ENCODE peak calls at places on chromosomes 4 and X, in seven cellular contexts. F is CD8-positive, alpha-beta T cell; E is lower leg skin; S is psoas muscle; R is right cardiac atrium; Y is dorsolateral prefrontal cortex; D is colonic mucosa. M is an unnamed sample.

GRCh38 chrX:154039577-154039976 is 19.9 kb upstream of the IRAK1 start:
- DNase-seq in S (no peak), R (no peak), E (no peak), Y (no peak), F (no peak), D (no peak), M (no peak)

GRCh38 chrX:144566592-144566991 is 680.7 kb upstream of the SPANXN1 start:
- DNase-seq in D (no peak), R (no peak), S (no peak), E (no peak), Y (no peak), F (no peak), M (no peak)

GRCh38 chr4:119286377-119287002 is 35.4 kb downstream of the FABP2 start:
- DNase-seq in D (no peak), F (peak), S (no peak), R (no peak), Y (no peak), E (no peak), M (peak)

GRCh38 chr4:26015133-26015651 is 101.2 kb downstream of the SMIM20 start:
- DNase-seq in D (no peak), Y (no peak), E (no peak), F (no peak), S (peak), R (peak), M (peak)

GRCh38 chr4:119041951-119042560 is 93.6 kb upstream of the MYOZ2 start:
- DNase-seq in D (peak), Y (no peak), R (no peak), S (no peak), F (peak), E (peak), M (peak)

GRCh38 chr4:117370944-117371665 is 285.7 kb upstream of the TRAM1L1 start:
- DNase-seq in E (no peak), D (no peak), S (no peak), Y (no peak), F (no peak), R (no peak), M (no peak)

GRCh38 chr4:6200922-6201362 is 593 bp upstream of the JAKMIP1 start:
- DNase-seq in E (no peak), S (no peak), D (no peak), Y (no peak), F (no peak), R (no peak), M (no peak)

GRCh38 chr4:128220286-128221235 is 67.1 kb downstream of the PGRMC2 start:
- DNase-seq in E (no peak), S (no peak), Y (no peak), D (no peak), R (no peak), F (no peak), M (no peak)

GRCh38 chr4:186760576-186760975 is 36.9 kb upstream of the FAT1 start:
- DNase-seq in D (no peak), Y (no peak), E (no peak), R (no peak), F (no peak), S (no peak), M (no peak)

GRCh38 chr4:71382125-71382524 is 43.3 kb downstream of the SLC4A4 start:
- DNase-seq in D (no peak), Y (no peak), F (no peak), E (no peak), S (no peak), R (no peak), M (no peak)

GRCh38 chr4:187209921-187210613 is 486.4 kb upstream of the FAT1 start:
- DNase-seq in R (peak), D (no peak), E (no peak), S (no peak), Y (no peak), F (no peak), M (no peak)

GRCh38 chr4:123980736-123981285 is 584.2 kb downstream of the SPRY1 start:
- DNase-seq in F (no peak), D (no peak), R (no peak), Y (no peak), E (no peak), S (no peak), M (no peak)

GRCh38 chr4:123984881-123985280 is 588.3 kb downstream of the SPRY1 start:
- DNase-seq in R (peak), E (no peak), S (peak), Y (no peak), F (no peak), D (no peak), M (no peak)

GRCh38 chr4:123987408-123987807 is 590.8 kb downstream of the SPRY1 start:
- DNase-seq in F (no peak), D (no peak), S (no peak), E (no peak), Y (no peak), R (no peak), M (no peak)

GRCh38 chr4:123990310-123990709 is 593.7 kb downstream of the SPRY1 start:
- DNase-seq in Y (no peak), E (no peak), F (no peak), S (no peak), R (no peak), D (no peak), M (no peak)

DNA sequence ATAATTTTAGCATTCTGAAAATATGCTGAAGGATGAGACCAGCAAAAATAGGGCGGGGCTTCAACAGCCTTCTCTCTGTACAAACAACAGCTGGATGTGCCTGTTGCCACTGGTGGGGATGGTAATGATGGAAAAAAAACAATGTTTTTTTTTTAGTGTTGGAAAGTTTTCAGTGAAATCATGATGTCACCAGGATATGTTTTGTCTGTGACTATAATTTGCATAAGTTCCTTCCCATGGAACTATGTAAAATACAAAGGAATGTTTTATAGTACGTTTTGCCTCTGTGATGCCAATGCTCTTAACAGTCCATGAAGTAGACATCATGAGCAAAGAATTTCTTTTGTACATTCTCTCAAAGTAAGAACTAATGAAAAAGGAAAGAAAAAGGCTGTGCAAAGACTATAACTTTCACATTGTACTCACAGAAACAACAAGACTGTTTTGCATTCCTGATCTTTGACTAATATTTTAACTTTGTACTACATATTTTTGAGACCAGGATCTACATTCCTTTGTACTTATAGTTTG is 589.7 kb downstream of the SPRY1 start:
- DNase-seq in E (peak), Y (no peak), F (no peak), R (peak), S (peak), D (peak), M (peak)
- H3K4me3 ChIP-seq in E (no peak), Y (no peak), F (no peak), R (no peak), S (no peak), D (no peak), M (no peak)

GRCh38 chrX:85244411-85245210 is 820 bp downstream of the ZNF711 start:
- DNase-seq in Y (no peak), F (no peak), E (no peak), S (no peak), D (peak), R (peak), M (no peak)

GRCh38 chrX:85243761-85244410 is at the start of the genes SATL1 and ZNF711:
- DNase-seq in S (peak), Y (peak), R (peak), F (peak), E (peak), D (peak), M (no peak)

DNA sequence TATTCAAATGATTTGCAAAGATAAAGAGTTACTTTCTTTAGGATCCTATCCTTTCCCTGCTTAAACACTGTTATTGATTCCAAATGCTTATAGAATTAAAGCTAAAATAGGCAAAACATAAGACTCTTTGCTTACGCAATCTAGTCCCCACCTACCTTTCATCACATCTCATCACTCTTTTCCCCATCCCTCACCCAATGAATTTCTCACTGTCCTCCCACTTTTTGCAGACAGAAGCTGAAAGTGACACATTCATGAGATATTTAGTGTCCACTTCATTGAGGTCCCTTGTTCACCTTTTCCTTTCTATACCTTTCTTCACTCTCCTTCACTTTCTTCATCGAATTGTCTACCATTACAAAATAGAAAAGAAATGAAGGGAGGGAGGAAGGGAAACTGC is 424 bp downstream of the SATL1 start:
- DNase-seq in R (no peak), Y (no peak), S (no peak), D (no peak), E (no peak), F (no peak), M (no peak)
- H3K4me3 ChIP-seq in R (no peak), Y (peak), S (peak), D (no peak), E (no peak), F (no peak), M (no peak)

DNA sequence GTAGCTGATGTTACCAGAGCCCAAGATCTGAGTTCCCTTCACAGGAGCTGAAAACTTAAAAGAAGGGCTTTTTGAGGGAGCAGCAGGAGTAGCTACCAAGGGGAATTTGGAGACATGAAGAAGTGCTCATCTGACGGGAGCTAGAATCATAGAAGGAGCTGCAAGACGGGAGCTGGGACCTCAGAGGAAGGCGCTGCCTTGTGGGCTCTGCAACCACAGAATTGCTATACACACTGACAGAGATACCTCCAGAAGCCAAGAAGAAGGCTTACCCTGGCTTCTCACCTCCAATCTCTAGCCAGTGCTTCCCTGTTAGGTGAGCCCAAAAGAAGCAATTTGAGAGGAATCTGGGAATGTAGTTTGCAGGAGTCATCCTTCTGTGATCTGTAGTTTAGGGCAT is 35.9 kb downstream of the DCAF8L2 start:
- DNase-seq in Y (no peak), E (no peak), R (no peak), D (no peak), F (no peak), S (no peak), M (no peak)
- H3K4me3 ChIP-seq in Y (no peak), E (no peak), R (no peak), D (no peak), F (no peak), S (no peak), M (no peak)

DNA sequence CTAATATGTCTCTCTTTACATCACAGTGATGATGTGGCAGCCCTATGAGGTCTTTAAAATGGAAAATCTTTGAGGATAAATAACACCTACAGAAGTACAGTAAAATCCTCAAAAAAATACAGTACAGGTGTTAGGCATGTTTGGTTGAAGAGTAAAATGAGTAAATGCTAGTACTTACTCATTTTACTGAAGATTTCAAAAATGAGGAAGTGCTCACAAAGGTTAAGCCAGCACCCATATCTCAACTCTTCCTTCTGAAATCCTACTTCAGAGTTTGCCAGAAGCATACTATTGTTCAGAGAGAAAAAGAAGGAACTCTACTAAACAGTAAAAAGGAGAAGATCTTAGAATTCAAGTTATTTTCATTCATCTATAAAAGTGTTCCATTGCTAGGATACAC is 130.9 kb downstream of the CBR4 start:
- DNase-seq in E (no peak), S (no peak), R (no peak), F (no peak), Y (no peak), D (no peak), M (no peak)
- H3K4me3 ChIP-seq in E (no peak), S (no peak), R (no peak), F (no peak), Y (no peak), D (no peak), M (no peak)

GRCh38 chrX:133980406-133980805 is 5.0 kb downstream of the GPC3 start:
- DNase-seq in R (no peak), E (no peak), D (no peak), F (no peak), S (no peak), Y (no peak), M (no peak)
- H3K4me3 ChIP-seq in R (no peak), E (no peak), D (no peak), F (no peak), S (no peak), Y (no peak), M (no peak)

DNA sequence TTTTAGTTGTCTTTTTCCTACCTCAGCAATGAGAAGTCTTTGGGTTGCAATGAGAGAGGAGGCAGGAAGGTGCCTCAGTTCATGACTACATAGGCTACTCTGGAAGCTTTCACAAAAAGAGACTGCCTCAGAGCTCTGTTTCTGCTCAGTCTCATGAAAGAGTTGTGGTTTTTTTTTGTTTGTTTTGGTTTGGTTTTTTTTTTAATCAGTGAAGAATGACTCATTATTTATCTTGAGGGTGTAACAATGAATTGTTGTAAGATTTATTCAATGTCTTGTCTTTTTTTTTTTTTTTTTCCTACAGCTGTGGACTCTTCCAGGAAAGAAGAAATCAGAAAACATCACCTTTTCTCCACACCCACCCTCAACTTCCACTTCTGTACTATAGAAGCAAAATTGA is 67.5 kb upstream of the CXCL13 start:
- DNase-seq in F (no peak), E (no peak), R (no peak), D (no peak), Y (no peak), S (no peak), M (no peak)
- H3K4me3 ChIP-seq in F (no peak), E (no peak), R (no peak), D (no peak), Y (no peak), S (no peak), M (no peak)

DNA sequence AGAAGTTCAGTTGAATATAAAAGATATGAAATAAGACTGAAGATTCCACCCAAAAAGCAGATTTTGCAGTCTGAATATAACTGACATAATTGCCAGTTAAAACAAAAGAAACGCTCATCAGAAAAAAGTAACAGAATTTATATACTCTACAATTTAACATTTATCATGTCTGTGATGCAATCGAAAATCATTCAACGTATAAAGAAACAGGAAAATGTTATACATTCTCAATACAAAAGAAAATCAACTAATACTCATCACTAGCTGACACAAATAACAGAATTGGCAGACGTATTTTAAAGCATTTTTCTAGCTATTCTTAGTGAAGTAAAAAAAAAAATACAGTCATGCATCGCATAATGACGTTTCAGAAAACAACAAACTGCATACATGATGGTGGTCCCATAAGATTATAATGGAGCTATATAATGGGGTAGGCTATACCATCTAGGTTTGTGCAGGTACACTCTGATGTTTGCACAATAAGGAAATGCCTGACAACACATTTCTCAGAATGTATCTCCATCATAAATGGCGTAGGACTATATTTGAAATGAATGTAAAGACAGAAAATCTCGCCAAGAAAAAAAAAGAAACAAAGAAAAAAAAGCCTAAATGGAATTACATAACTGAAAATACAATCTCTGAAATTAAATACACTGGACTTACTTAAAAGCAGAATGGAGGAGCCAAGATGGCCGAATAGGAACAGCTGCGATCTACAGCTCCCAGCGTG is 34.3 kb downstream of the OR13H1 start:
- DNase-seq in Y (no peak), E (no peak), S (no peak), D (no peak), R (no peak), F (no peak), M (no peak)
- H3K4me3 ChIP-seq in Y (no peak), E (no peak), S (no peak), D (no peak), R (no peak), F (no peak), M (no peak)

GRCh38 chrX:132940727-132941162 is 17.7 kb downstream of the HS6ST2 start:
- DNase-seq in R (no peak), Y (no peak), F (no peak), E (no peak), S (no peak), D (no peak), M (no peak)
- H3K4me3 ChIP-seq in R (no peak), Y (no peak), F (no peak), E (no peak), S (no peak), D (no peak), M (no peak)